ENCODE peak calls at places on chromosomes 3 and 15, in four cellular contexts. E, V, W and Y are unnamed samples.

GRCh38 chr3:9172851-9173320 is 76.6 kb downstream of the SRGAP3 start:
- DNase-seq in E (no peak), V (no peak), W (no peak), Y (no peak)

GRCh38 chr15:27623149-27623548 is 476.0 kb downstream of the OCA2 start:
- DNase-seq in E (no peak), V (no peak), W (no peak), Y (no peak)

GRCh38 chr3:136559896-136560295 is 192.3 kb downstream of the STAG1 start:
- DNase-seq in E (no peak), V (no peak), W (no peak), Y (peak)

GRCh38 chr3:51891242-51892039 is 11.7 kb downstream of the IQCF1 start:
- DNase-seq in E (no peak), V (no peak), W (no peak), Y (no peak)

GRCh38 chr3:111885578-111885977 is 26.5 kb downstream of the PHLDB2 start:
- DNase-seq in E (no peak), V (no peak), W (no peak), Y (no peak)

GRCh38 chr15:56963126-56963525 is 44.7 kb downstream of the TCF12 start:
- DNase-seq in E (no peak), V (no peak), W (no peak), Y (no peak)

GRCh38 chr3:123723527-123724168 is 138.8 kb upstream of the HACD2 start:
- DNase-seq in E (peak), V (peak), W (peak), Y (peak)

GRCh38 chr3:46901061-46901460 is 23.5 kb downstream of the PTH1R start:
- DNase-seq in E (no peak), V (no peak), W (no peak), Y (no peak)

GRCh38 chr3:107361633-107362032 is 15.6 kb upstream of the CCDC54 start:
- DNase-seq in E (no peak), V (no peak), W (no peak), Y (no peak)

GRCh38 chr15:79408041-79408440 is 24.1 kb upstream of the MINAR1 start:
- DNase-seq in E (no peak), V (no peak), W (no peak), Y (peak)

GRCh38 chr3:30129765-30130164 is 476.6 kb upstream of the TGFBR2 start:
- DNase-seq in E (no peak), V (no peak), W (no peak), Y (no peak)

GRCh38 chr3:186594591-186595113 is 18.2 kb upstream of the AHSG start:
- DNase-seq in E (no peak), V (no peak), W (no peak), Y (no peak)

GRCh38 chr3:152403632-152404066 is 134.9 kb downstream of the MBNL1 start:
- DNase-seq in E (no peak), V (peak), W (no peak), Y (peak)

GRCh38 chr3:127676456-127676855 is 3.7 kb downstream of the ABTB1 start:
- DNase-seq in E (peak), V (no peak), W (no peak), Y (no peak)

GRCh38 chr3:153246805-153247204 is 84.8 kb downstream of the RAP2B start:
- DNase-seq in E (no peak), V (peak), W (no peak), Y (no peak)

GRCh38 chr3:193847402-193847801 is 254.4 kb downstream of the OPA1 start:
- DNase-seq in E (no peak), V (no peak), W (no peak), Y (no peak)

GRCh38 chr3:26074080-26074479 is 284.2 kb downstream of the OXSM start:
- DNase-seq in E (no peak), V (no peak), W (no peak), Y (no peak)

GRCh38 chr15:32994810-32995424 is 199.6 kb downstream of the FMN1 start:
- DNase-seq in E (no peak), V (peak), W (no peak), Y (peak)

GRCh38 chr3:192917258-192917507 is 473 bp downstream of the MB21D2 start:
- DNase-seq in E (no peak), V (no peak), W (no peak), Y (no peak)

GRCh38 chr3:182397164-182397563 is 396.1 kb upstream of the ATP11B start:
- DNase-seq in E (no peak), V (no peak), W (no peak), Y (no peak)

GRCh38 chr3:138389841-138390581 is 41.6 kb downstream of the MRAS start:
- DNase-seq in E (no peak), V (peak), W (no peak), Y (peak)

GRCh38 chr3:8456118-8456811 is 45.4 kb upstream of the LMCD1 start:
- DNase-seq in E (no peak), V (peak), W (no peak), Y (no peak)

GRCh38 chr15:68277131-68277604 is 377 bp upstream of the FEM1B start:
- DNase-seq in E (no peak), V (peak), W (peak), Y (peak)

GRCh38 chr3:65873028-65873427 is 165.7 kb downstream of the MAGI1 start:
- DNase-seq in E (no peak), V (no peak), W (no peak), Y (no peak)

GRCh38 chr3:175073209-175073905 is 214.2 kb downstream of the NAALADL2 start:
- DNase-seq in E (no peak), V (no peak), W (no peak), Y (no peak)

GRCh38 chr15:79962178-79962577 is 8.8 kb downstream of the BCL2A1 start:
- DNase-seq in E (no peak), V (no peak), W (no peak), Y (no peak)

GRCh38 chr3:71232175-71232679 is 351.3 kb downstream of the FOXP1 start:
- DNase-seq in E (no peak), V (no peak), W (no peak), Y (no peak)

GRCh38 chr3:63595221-63595620 is 57.3 kb upstream of the SNTN start:
- DNase-seq in E (no peak), V (no peak), W (no peak), Y (peak)

GRCh38 chr3:43871627-43872245 is 181.0 kb downstream of the ABHD5 start:
- DNase-seq in E (peak), V (no peak), W (no peak), Y (no peak)

GRCh38 chr15:33084661-33085060 is 109.9 kb downstream of the FMN1 start:
- DNase-seq in E (no peak), V (no peak), W (no peak), Y (no peak)

GRCh38 chr15:37053070-37053653 is 47.2 kb downstream of the MEIS2 start:
- DNase-seq in E (no peak), V (peak), W (no peak), Y (no peak)

GRCh38 chr3:128006061-128006470 is 46.2 kb upstream of the SEC61A1 start:
- DNase-seq in E (no peak), V (no peak), W (peak), Y (peak)

GRCh38 chr3:86895202-86895601 is 95.7 kb downstream of the VGLL3 start:
- DNase-seq in E (no peak), V (peak), W (no peak), Y (no peak)

GRCh38 chr3:32412887-32413286 is 21.2 kb downstream of the CMTM7 start:
- DNase-seq in E (no peak), V (no peak), W (no peak), Y (no peak)

DNA sequence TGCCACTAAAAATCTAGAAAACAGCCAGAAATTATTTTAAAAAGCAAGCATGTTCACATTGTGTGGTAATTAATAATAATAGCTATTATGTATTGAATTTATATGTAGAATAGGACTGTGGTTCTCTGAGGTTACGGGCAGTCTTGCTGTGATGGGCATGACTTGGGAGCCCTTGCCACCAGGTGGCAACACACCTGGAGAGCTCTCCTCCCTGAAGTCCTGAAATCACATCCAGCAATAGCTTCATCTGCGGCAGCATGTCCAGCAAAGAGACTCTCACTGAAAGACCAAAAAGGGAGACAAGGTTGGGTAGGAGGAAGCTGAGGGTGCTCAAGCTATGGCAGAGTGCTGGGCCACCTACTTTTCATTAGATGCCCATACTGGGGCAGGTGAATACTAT is 206.8 kb upstream of the IL12A start:
- DNase-seq in E (no peak), V (no peak), W (no peak), Y (no peak)
- H2AK5ac ChIP-seq in E (no peak), V (no peak), W (no peak), Y (no peak)

GRCh38 chr15:92122259-92122658 is 268.8 kb downstream of the SLCO3A1 start:
- DNase-seq in E (no peak), V (no peak), W (no peak), Y (no peak)
- H2BK15ac ChIP-seq in E (no peak), V (no peak), W (no peak), Y (no peak)

GRCh38 chr3:48186993-48187578 is 1.1 kb downstream of the CDC25A start:
- DNase-seq in E (no peak), V (peak), W (no peak), Y (peak)

GRCh38 chr3:48187579-48188265 is 495 bp downstream of the CDC25A start:
- DNase-seq in E (peak), V (no peak), W (peak), Y (peak)

GRCh38 chr3:48190911-48191310 is 2.7 kb upstream of the CDC25A start:
- DNase-seq in E (no peak), V (no peak), W (no peak), Y (no peak)

GRCh38 chr3:48189321-48189720 is 1.1 kb upstream of the CDC25A start:
- DNase-seq in E (no peak), V (no peak), W (no peak), Y (no peak)

GRCh38 chr3:48188266-48189201 is at the start of gene CDC25A:
- DNase-seq in E (peak), V (peak), W (peak), Y (peak)
- H3K4ac ChIP-seq in E (no peak), V (peak), W (no peak), Y (peak)

GRCh38 chr3:115843206-115843605 is 219.9 kb downstream of the GAP43 start:
- DNase-seq in E (no peak), V (no peak), W (no peak), Y (no peak)

GRCh38 chr3:115836944-115837343 is 213.6 kb downstream of the GAP43 start:
- DNase-seq in E (no peak), V (peak), W (no peak), Y (peak)

GRCh38 chr3:115838786-115839185 is 215.5 kb downstream of the GAP43 start:
- DNase-seq in E (no peak), V (no peak), W (no peak), Y (no peak)

GRCh38 chr3:115835946-115836345 is 212.6 kb downstream of the GAP43 start:
- DNase-seq in E (no peak), V (peak), W (no peak), Y (no peak)

GRCh38 chr3:115839246-115839645 is 215.9 kb downstream of the GAP43 start:
- DNase-seq in E (no peak), V (no peak), W (no peak), Y (no peak)
- H2AK5ac ChIP-seq in E (no peak), V (no peak), W (no peak), Y (no peak)

GRCh38 chr15:31975446-31976229 is 54.7 kb upstream of the CHRNA7 start:
- DNase-seq in E (no peak), V (no peak), W (peak), Y (no peak)

GRCh38 chr15:31974154-31974794 is 56.0 kb upstream of the CHRNA7 start:
- DNase-seq in E (no peak), V (no peak), W (no peak), Y (no peak)

GRCh38 chr15:31974855-31975421 is 55.4 kb upstream of the CHRNA7 start:
- DNase-seq in E (peak), V (peak), W (peak), Y (peak)

GRCh38 chr15:31977812-31978662 is 52.3 kb upstream of the CHRNA7 start:
- DNase-seq in E (peak), V (peak), W (peak), Y (peak)

DNA sequence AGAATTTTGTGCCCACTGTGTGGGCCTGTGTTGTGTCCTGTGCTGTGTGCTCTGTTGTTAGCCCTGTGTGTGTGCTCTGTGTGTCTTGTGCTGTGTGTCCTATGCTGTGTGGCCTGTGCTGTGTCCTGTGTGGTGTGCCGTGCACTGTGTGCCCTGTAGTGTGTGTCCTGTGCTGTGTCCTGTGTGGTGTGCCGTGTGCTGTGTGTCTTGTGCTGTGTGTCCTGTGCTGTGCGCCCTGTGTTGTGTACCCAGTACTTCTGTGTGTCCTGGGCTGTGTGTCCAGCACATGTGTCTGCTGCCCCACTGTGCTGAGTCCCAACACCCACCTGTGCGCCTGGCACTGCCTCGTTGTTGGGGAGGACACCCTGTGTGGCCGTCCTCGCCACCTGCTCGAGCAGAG is 53.2 kb upstream of the CHRNA7 start:
- DNase-seq in E (no peak), V (no peak), W (no peak), Y (no peak)
- H2BK15ac ChIP-seq in E (no peak), V (no peak), W (no peak), Y (no peak)

GRCh38 chr3:20142517-20142916 is 43.5 kb downstream of the SGO1 start:
- DNase-seq in E (no peak), V (no peak), W (no peak), Y (no peak)
- H3K4ac ChIP-seq in E (no peak), V (no peak), W (peak), Y (no peak)

GRCh38 chr3:172154768-172155649 is 115.6 kb downstream of the FNDC3B start:
- DNase-seq in E (no peak), V (no peak), W (no peak), Y (no peak)
- H2AK5ac ChIP-seq in E (no peak), V (peak), W (no peak), Y (no peak)